ENCODE peak calls at places on chromosome 16, in six cellular contexts. One of them, this sample, is unnamed.

GRCh38 chr16:73956592-73957495 is 339.8 kb upstream of the PSMD7 start:
- DNase-seq in GM03348: peak; percentile 77
- DNase-seq in central memory CD8-positive, alpha-beta T cell: no peak
- DNase-seq in spleen: no peak
- DNase-seq in non-pigmented ciliary epithelial cell: peak; percentile 32
- DNase-seq in brain microvascular endothelial cell: peak; percentile 78
- DNase-seq in this sample: peak; percentile 51

GRCh38 chr16:46801428-46802049 is 29.4 kb downstream of the C16orf87 start:
- DNase-seq in GM03348: peak; percentile 50
- DNase-seq in central memory CD8-positive, alpha-beta T cell: no peak
- DNase-seq in brain microvascular endothelial cell: no peak
- DNase-seq in non-pigmented ciliary epithelial cell: no peak
- DNase-seq in spleen: no peak
- DNase-seq in this sample: no peak

GRCh38 chr16:5031601-5032000 is 2.1 kb downstream of the NAGPA start:
- DNase-seq in central memory CD8-positive, alpha-beta T cell: no peak
- DNase-seq in spleen: peak; percentile 37
- DNase-seq in non-pigmented ciliary epithelial cell: no peak
- DNase-seq in GM03348: no peak
- DNase-seq in brain microvascular endothelial cell: no peak
- DNase-seq in this sample: no peak

GRCh38 chr16:47018223-47018891 is 44.9 kb upstream of the DNAJA2 start:
- DNase-seq in brain microvascular endothelial cell: peak; percentile 7
- DNase-seq in GM03348: no peak
- DNase-seq in non-pigmented ciliary epithelial cell: no peak
- DNase-seq in spleen: peak; percentile 84
- DNase-seq in central memory CD8-positive, alpha-beta T cell: no peak
- DNase-seq in this sample: no peak

GRCh38 chr16:30356401-30357084 is 1.4 kb upstream of the CD2BP2 start:
- DNase-seq in central memory CD8-positive, alpha-beta T cell: no peak
- DNase-seq in brain microvascular endothelial cell: no peak
- DNase-seq in spleen: peak; percentile 79
- DNase-seq in non-pigmented ciliary epithelial cell: no peak
- DNase-seq in GM03348: no peak
- DNase-seq in this sample: no peak

GRCh38 chr16:88993946-88994600 is 17.1 kb upstream of the CBFA2T3 start:
- DNase-seq in brain microvascular endothelial cell: no peak
- DNase-seq in central memory CD8-positive, alpha-beta T cell: no peak
- DNase-seq in spleen: no peak
- DNase-seq in GM03348: no peak
- DNase-seq in non-pigmented ciliary epithelial cell: no peak
- DNase-seq in this sample: no peak

GRCh38 chr16:48734220-48734619 is 124.2 kb upstream of the N4BP1 start:
- DNase-seq in non-pigmented ciliary epithelial cell: no peak
- DNase-seq in GM03348: no peak
- DNase-seq in brain microvascular endothelial cell: no peak
- DNase-seq in central memory CD8-positive, alpha-beta T cell: no peak
- DNase-seq in spleen: no peak
- DNase-seq in this sample: no peak

GRCh38 chr16:14202697-14203096 is 131.6 kb downstream of the MRTFB start:
- DNase-seq in brain microvascular endothelial cell: no peak
- DNase-seq in non-pigmented ciliary epithelial cell: no peak
- DNase-seq in spleen: no peak
- DNase-seq in GM03348: no peak
- DNase-seq in central memory CD8-positive, alpha-beta T cell: no peak
- DNase-seq in this sample: no peak

GRCh38 chr16:46828943-46829342 is 2.0 kb downstream of the C16orf87 start:
- DNase-seq in central memory CD8-positive, alpha-beta T cell: no peak
- DNase-seq in brain microvascular endothelial cell: no peak
- DNase-seq in GM03348: no peak
- DNase-seq in spleen: no peak
- DNase-seq in non-pigmented ciliary epithelial cell: no peak
- DNase-seq in this sample: no peak

GRCh38 chr16:35210681-35211433 is 1751.4 kb downstream of the TP53TG3F start:
- DNase-seq in brain microvascular endothelial cell: no peak
- DNase-seq in spleen: no peak
- DNase-seq in GM03348: no peak
- DNase-seq in central memory CD8-positive, alpha-beta T cell: no peak
- DNase-seq in non-pigmented ciliary epithelial cell: no peak
- DNase-seq in this sample: no peak

GRCh38 chr16:30760160-30760559 is 1.7 kb downstream of the CFAP119 start:
- DNase-seq in spleen: peak; percentile 64
- DNase-seq in central memory CD8-positive, alpha-beta T cell: no peak
- DNase-seq in brain microvascular endothelial cell: no peak
- DNase-seq in non-pigmented ciliary epithelial cell: no peak
- DNase-seq in GM03348: no peak
- DNase-seq in this sample: no peak

GRCh38 chr16:79618712-79619050 is 18.1 kb upstream of the MAF start:
- DNase-seq in central memory CD8-positive, alpha-beta T cell: no peak
- DNase-seq in GM03348: no peak
- DNase-seq in non-pigmented ciliary epithelial cell: no peak
- DNase-seq in brain microvascular endothelial cell: no peak
- DNase-seq in spleen: no peak
- DNase-seq in this sample: no peak

GRCh38 chr16:89670496-89671431 is 13.1 kb downstream of the SPATA33 start:
- DNase-seq in spleen: no peak
- DNase-seq in central memory CD8-positive, alpha-beta T cell: no peak
- DNase-seq in GM03348: no peak
- DNase-seq in non-pigmented ciliary epithelial cell: no peak
- DNase-seq in brain microvascular endothelial cell: no peak
- DNase-seq in this sample: peak; percentile 35

GRCh38 chr16:84928679-84929420 is 82.5 kb downstream of the ZDHHC7 start:
- DNase-seq in non-pigmented ciliary epithelial cell: no peak
- DNase-seq in central memory CD8-positive, alpha-beta T cell: no peak
- DNase-seq in brain microvascular endothelial cell: no peak
- DNase-seq in spleen: peak; percentile 79
- DNase-seq in GM03348: peak; percentile 92
- DNase-seq in this sample: peak; percentile 71

GRCh38 chr16:49503242-49504022 is 129.8 kb downstream of the C16orf78 start:
- DNase-seq in non-pigmented ciliary epithelial cell: no peak
- DNase-seq in brain microvascular endothelial cell: no peak
- DNase-seq in GM03348: no peak
- DNase-seq in spleen: peak; percentile 68
- DNase-seq in central memory CD8-positive, alpha-beta T cell: no peak
- DNase-seq in this sample: no peak